ENCODE peak calls at places on chromosomes 6 and 20, in four cellular contexts. A is NCI-H1417, U is hippocampal formation, I is HFF-Myc. S is an unnamed sample.

GRCh38 chr6:147161974-147162495 is 42.2 kb upstream of the STXBP5 start:
- DNase-seq in I (no peak), U (no peak), A (peak), S (no peak)

GRCh38 chr6:2030682-2031244 is 214.6 kb downstream of the GMDS start:
- DNase-seq in I (no peak), U (no peak), A (no peak), S (no peak)

GRCh38 chr6:19279137-19279747 is 557.9 kb upstream of the ID4 start:
- DNase-seq in U (no peak), I (no peak), A (no peak), S (no peak)

GRCh38 chr6:31466466-31466865 is 31.5 kb upstream of the MICB start:
- DNase-seq in I (no peak), A (no peak), U (no peak), S (no peak)

GRCh38 chr6:51005779-51006178 is 187.1 kb downstream of the TFAP2B start:
- DNase-seq in I (no peak), U (no peak), A (no peak), S (no peak)

GRCh38 chr20:46850416-46850815 is 44.2 kb upstream of the EYA2 start:
- DNase-seq in A (no peak), I (no peak), U (no peak), S (no peak)

GRCh38 chr6:75234126-75234865 is 9.3 kb downstream of the COX7A2 start:
- DNase-seq in U (no peak), A (no peak), I (no peak), S (no peak)

GRCh38 chr20:5569021-5569420 is 181.2 kb upstream of the SHLD1 start:
- DNase-seq in U (peak), I (no peak), A (peak), S (peak)

GRCh38 chr6:3906191-3907019 is 57.2 kb downstream of the FAM50B start:
- DNase-seq in U (no peak), I (no peak), A (no peak), S (no peak)

GRCh38 chr20:19288636-19289035 is 76.2 kb downstream of the SLC24A3 start:
- DNase-seq in I (no peak), A (no peak), U (no peak), S (no peak)

GRCh38 chr6:164826831-164827468 is 482.5 kb downstream of the C6orf118 start:
- DNase-seq in A (peak), I (no peak), U (no peak), S (no peak)

S was measured in foreskin melanocyte.